ENCODE peak calls at places on chromosomes 3 and 15, in five cellular contexts. One of them, this sample, is unnamed.

GRCh38 chr3:160577551-160578195 is 12.3 kb upstream of the KPNA4 start:
- DNase-seq in GM12878: no peak
- DNase-seq in K562: no peak
- DNase-seq in A549: no peak
- DNase-seq in HepG2: peak
- DNase-seq in this sample: peak

GRCh38 chr3:62582495-62583172 is 209.3 kb upstream of the FEZF2 start:
- DNase-seq in K562: no peak
- DNase-seq in HepG2: no peak
- DNase-seq in A549: no peak
- DNase-seq in GM12878: no peak
- DNase-seq in this sample: no peak

GRCh38 chr3:16841906-16842709 is 42.6 kb upstream of the PLCL2 start:
- DNase-seq in HepG2: no peak
- DNase-seq in K562: no peak
- DNase-seq in GM12878: peak
- DNase-seq in A549: no peak
- DNase-seq in this sample: peak

GRCh38 chr3:8625991-8626390 is 18.6 kb downstream of the SSUH2 start:
- DNase-seq in K562: no peak
- DNase-seq in GM12878: no peak
- DNase-seq in A549: no peak
- DNase-seq in HepG2: no peak
- DNase-seq in this sample: no peak

GRCh38 chr3:108863799-108864135 is 41.2 kb downstream of the TRAT1 start:
- DNase-seq in GM12878: no peak
- DNase-seq in HepG2: no peak
- DNase-seq in K562: no peak
- DNase-seq in A549: no peak
- DNase-seq in this sample: peak

GRCh38 chr3:71095511-71096305 is 487.8 kb downstream of the FOXP1 start:
- DNase-seq in GM12878: no peak
- DNase-seq in A549: no peak
- DNase-seq in HepG2: no peak
- DNase-seq in K562: no peak
- DNase-seq in this sample: no peak

GRCh38 chr3:129558772-129559564 is 16.0 kb downstream of the H1-8 start:
- DNase-seq in GM12878: no peak
- DNase-seq in HepG2: peak
- DNase-seq in A549: peak
- DNase-seq in K562: peak
- DNase-seq in this sample: no peak

GRCh38 chr3:61715886-61716527 is 154.6 kb downstream of the PTPRG start:
- DNase-seq in A549: no peak
- DNase-seq in K562: no peak
- DNase-seq in GM12878: no peak
- DNase-seq in HepG2: no peak
- DNase-seq in this sample: no peak

GRCh38 chr15:62110000-62110851 is 43.4 kb downstream of the C2CD4A start:
- DNase-seq in A549: peak
- DNase-seq in GM12878: no peak
- DNase-seq in HepG2: no peak
- DNase-seq in K562: no peak
- DNase-seq in this sample: no peak

GRCh38 chr3:73855792-73856191 is 231.1 kb upstream of the PDZRN3 start:
- DNase-seq in GM12878: no peak
- DNase-seq in K562: no peak
- DNase-seq in A549: no peak
- DNase-seq in HepG2: no peak
- DNase-seq in this sample: no peak

GRCh38 chr15:90064931-90065681 is 37.2 kb downstream of the IDH2 start:
- DNase-seq in GM12878: no peak
- DNase-seq in K562: no peak
- DNase-seq in A549: no peak
- DNase-seq in HepG2: no peak
- DNase-seq in this sample: peak

GRCh38 chr3:71512000-71512399 is 71.5 kb downstream of the FOXP1 start:
- DNase-seq in A549: no peak
- DNase-seq in GM12878: no peak
- DNase-seq in HepG2: peak
- DNase-seq in K562: peak
- DNase-seq in this sample: peak

GRCh38 chr3:195546130-195546560 is 3.0 kb upstream of the PPP1R2 start:
- DNase-seq in A549: peak
- DNase-seq in K562: no peak
- DNase-seq in GM12878: no peak
- DNase-seq in HepG2: peak
- DNase-seq in this sample: no peak

GRCh38 chr3:182500294-182500693 is 293.0 kb upstream of the ATP11B start:
- DNase-seq in GM12878: no peak
- DNase-seq in HepG2: no peak
- DNase-seq in K562: no peak
- DNase-seq in A549: no peak
- DNase-seq in this sample: peak

GRCh38 chr15:83850015-83850414 is 196.1 kb downstream of the ADAMTSL3 start:
- DNase-seq in HepG2: no peak
- DNase-seq in A549: no peak
- DNase-seq in GM12878: no peak
- DNase-seq in K562: no peak
- DNase-seq in this sample: no peak

GRCh38 chr15:25850154-25851111 is 12.7 kb downstream of the ATP10A start:
- DNase-seq in GM12878: peak
- DNase-seq in A549: peak
- DNase-seq in K562: peak
- DNase-seq in HepG2: peak
- DNase-seq in this sample: peak

GRCh38 chr3:49839193-49839809 is 17.1 kb downstream of the TRAIP start:
- DNase-seq in HepG2: peak
- DNase-seq in A549: peak
- DNase-seq in GM12878: peak
- DNase-seq in K562: peak
- DNase-seq in this sample: peak

GRCh38 chr3:82130056-82130455 is 368.6 kb upstream of the GBE1 start:
- DNase-seq in GM12878: no peak
- DNase-seq in A549: no peak
- DNase-seq in K562: peak
- DNase-seq in HepG2: no peak
- DNase-seq in this sample: no peak

GRCh38 chr15:74156678-74157411 is 16.7 kb upstream of the ISLR start:
- DNase-seq in GM12878: no peak
- DNase-seq in HepG2: no peak
- DNase-seq in A549: no peak
- DNase-seq in K562: no peak
- DNase-seq in this sample: no peak

GRCh38 chr3:31960793-31961431 is 20.1 kb downstream of the OSBPL10 start:
- DNase-seq in K562: no peak
- DNase-seq in GM12878: no peak
- DNase-seq in HepG2: peak
- DNase-seq in A549: peak
- DNase-seq in this sample: peak

GRCh38 chr3:139318431-139318816 is 25.4 kb upstream of the MRPS22 start:
- DNase-seq in A549: no peak
- DNase-seq in GM12878: no peak
- DNase-seq in HepG2: no peak
- DNase-seq in K562: no peak
- DNase-seq in this sample: no peak

GRCh38 chr15:39579487-39580116 is 1.3 kb upstream of the THBS1 start:
- DNase-seq in HepG2: peak
- DNase-seq in GM12878: no peak
- DNase-seq in K562: no peak
- DNase-seq in A549: peak
- DNase-seq in this sample: peak

GRCh38 chr3:192916455-192917257 is 1.0 kb downstream of the MB21D2 start:
- DNase-seq in K562: no peak
- DNase-seq in HepG2: peak
- DNase-seq in GM12878: no peak
- DNase-seq in A549: peak
- DNase-seq in this sample: peak

GRCh38 chr3:104887069-104887468 is 479.6 kb upstream of the ALCAM start:
- DNase-seq in K562: no peak
- DNase-seq in HepG2: no peak
- DNase-seq in A549: no peak
- DNase-seq in GM12878: no peak
- DNase-seq in this sample: no peak

GRCh38 chr3:80408322-80408721 is 640.5 kb upstream of the ROBO1 start:
- DNase-seq in A549: no peak
- DNase-seq in K562: no peak
- DNase-seq in HepG2: no peak
- DNase-seq in GM12878: no peak
- DNase-seq in this sample: no peak

GRCh38 chr3:14154242-14154641 is 24.2 kb downstream of the XPC start:
- DNase-seq in HepG2: no peak
- DNase-seq in K562: no peak
- DNase-seq in GM12878: no peak
- DNase-seq in A549: no peak
- DNase-seq in this sample: no peak

GRCh38 chr15:71296032-71296686 is 180.9 kb downstream of the THSD4 start:
- DNase-seq in HepG2: no peak
- DNase-seq in GM12878: no peak
- DNase-seq in K562: no peak
- DNase-seq in A549: peak
- DNase-seq in this sample: no peak

GRCh38 chr3:193240436-193240849 is 579 bp upstream of the PLAAT1 start:
- DNase-seq in A549: no peak
- DNase-seq in K562: no peak
- DNase-seq in HepG2: no peak
- DNase-seq in GM12878: no peak
- DNase-seq in this sample: peak

GRCh38 chr3:86244897-86245296 is 746.1 kb downstream of the VGLL3 start:
- DNase-seq in K562: no peak
- DNase-seq in A549: no peak
- DNase-seq in GM12878: no peak
- DNase-seq in HepG2: no peak
- DNase-seq in this sample: no peak

GRCh38 chr3:86254480-86254879 is 736.5 kb downstream of the VGLL3 start:
- DNase-seq in GM12878: no peak
- DNase-seq in HepG2: no peak
- DNase-seq in A549: no peak
- DNase-seq in K562: no peak
- DNase-seq in this sample: no peak

GRCh38 chr3:86245360-86245759 is 745.6 kb downstream of the VGLL3 start:
- DNase-seq in GM12878: no peak
- DNase-seq in K562: no peak
- DNase-seq in A549: no peak
- DNase-seq in HepG2: no peak
- DNase-seq in this sample: peak

GRCh38 chr3:86251781-86252180 is 739.2 kb downstream of the VGLL3 start:
- DNase-seq in K562: no peak
- DNase-seq in GM12878: no peak
- DNase-seq in A549: no peak
- DNase-seq in HepG2: no peak
- DNase-seq in this sample: no peak

DNA sequence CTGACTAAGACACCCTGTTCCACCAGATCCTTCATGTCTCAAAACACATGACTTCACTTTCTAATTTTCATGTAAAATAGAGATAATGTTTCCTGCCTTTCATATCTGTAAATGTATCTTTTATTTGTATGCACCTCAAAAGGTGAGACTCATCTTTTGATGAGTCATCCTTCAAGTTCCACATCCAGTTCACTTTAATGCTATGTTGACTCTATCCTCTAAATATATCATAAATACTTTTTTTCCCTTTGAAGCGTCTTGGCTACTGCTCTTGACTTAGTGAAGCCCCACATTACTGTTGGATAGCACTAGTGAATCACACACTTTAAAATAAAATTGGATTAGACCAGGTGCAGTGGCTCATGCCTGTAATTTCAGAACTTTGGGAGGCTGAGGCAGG is 741.1 kb downstream of the VGLL3 start:
- DNase-seq in K562: no peak
- DNase-seq in HepG2: no peak
- DNase-seq in A549: no peak
- DNase-seq in GM12878: no peak
- DNase-seq in this sample: no peak
- TF ChIP-seq JUNB in K562: no peak
- TF ChIP-seq JUNB in HepG2: no peak
- TF ChIP-seq JUNB in A549: no peak
- TF ChIP-seq JUNB in GM12878: no peak
- TF ChIP-seq JUNB in this sample: no peak

DNA sequence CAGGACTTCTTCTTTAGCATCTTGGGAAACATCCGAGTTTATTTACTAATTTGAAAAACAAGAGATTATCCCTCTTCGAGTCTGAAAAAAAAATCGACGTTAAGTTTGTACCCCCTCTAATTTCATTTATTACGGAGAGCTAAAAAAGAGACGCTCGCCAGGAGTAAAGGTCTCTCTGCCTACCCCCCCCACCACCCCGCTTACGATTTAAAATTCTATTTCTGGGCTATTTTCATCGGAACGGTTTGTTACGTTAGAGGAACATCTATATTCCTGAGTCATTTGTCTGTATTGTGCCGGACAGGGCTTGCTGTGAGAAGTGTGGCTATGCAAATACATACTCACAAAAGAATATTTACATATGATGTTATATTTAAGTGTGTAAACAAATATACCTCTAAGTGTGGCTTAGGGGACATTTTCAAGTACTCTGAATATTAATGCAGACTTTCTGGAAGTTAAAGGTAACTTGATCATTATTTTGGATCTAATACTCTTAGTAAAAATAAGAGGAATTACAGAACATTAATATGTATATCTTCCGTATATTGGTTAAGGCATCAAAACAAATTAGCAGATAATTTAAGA is 1.4 kb upstream of the SHOX2 start:
- DNase-seq in K562: no peak
- DNase-seq in A549: no peak
- DNase-seq in HepG2: no peak
- DNase-seq in GM12878: no peak
- DNase-seq in this sample: no peak
- TF ChIP-seq JUNB in K562: no peak
- TF ChIP-seq JUNB in A549: no peak
- TF ChIP-seq JUNB in HepG2: no peak
- TF ChIP-seq JUNB in GM12878: no peak
- TF ChIP-seq JUNB in this sample: no peak

DNA sequence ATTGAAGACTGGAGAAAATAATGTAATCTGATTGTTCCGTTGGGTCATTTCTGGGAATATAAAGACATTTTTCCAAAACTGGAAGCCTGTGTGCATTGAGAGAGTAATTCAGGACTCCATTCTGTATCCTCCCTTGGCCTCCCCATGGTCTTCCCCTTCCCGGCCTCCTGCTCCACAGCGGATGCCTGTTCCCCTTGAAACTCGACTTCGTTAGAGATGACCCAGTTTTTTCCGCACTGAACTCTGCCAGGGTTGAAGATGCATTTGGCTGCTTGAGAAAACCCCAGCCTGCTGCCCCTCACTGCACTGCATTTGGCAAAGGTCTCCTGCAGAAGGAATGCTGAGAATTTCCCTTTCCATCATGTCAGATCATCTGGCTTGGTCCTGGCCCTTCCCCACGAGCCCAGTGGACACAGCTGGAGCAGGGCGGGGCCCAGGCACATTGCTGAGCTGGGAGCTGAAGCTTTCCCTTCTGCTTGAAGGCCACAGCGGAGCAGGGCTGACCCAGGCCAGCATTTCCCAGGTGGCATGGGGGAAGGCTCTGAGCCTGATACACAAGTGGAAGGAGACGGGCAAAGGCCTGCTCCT is 37.6 kb upstream of the RGMA start:
- DNase-seq in GM12878: no peak
- DNase-seq in HepG2: no peak
- DNase-seq in K562: no peak
- DNase-seq in A549: no peak
- DNase-seq in this sample: no peak
- TF ChIP-seq JUNB in GM12878: no peak
- TF ChIP-seq JUNB in HepG2: no peak
- TF ChIP-seq JUNB in K562: no peak
- TF ChIP-seq JUNB in A549: no peak
- TF ChIP-seq JUNB in this sample: no peak

GRCh38 chr3:122937745-122938144 is 89.8 kb downstream of the SEMA5B start:
- DNase-seq in HepG2: no peak
- DNase-seq in A549: no peak
- DNase-seq in K562: no peak
- DNase-seq in GM12878: no peak
- DNase-seq in this sample: no peak
- TF ChIP-seq JUNB in HepG2: no peak
- TF ChIP-seq JUNB in A549: no peak
- TF ChIP-seq JUNB in K562: no peak
- TF ChIP-seq JUNB in GM12878: no peak
- TF ChIP-seq JUNB in this sample: no peak

This sample was measured in GM23338.